ENCODE peak calls at places on chromosomes 12 and 14, in eight cellular contexts. One of them, this sample, is unnamed.

GRCh38 chr14:99454246-99454645 is 26.4 kb downstream of the SETD3 start:
- DNase-seq in sigmoid colon: no peak
- DNase-seq in uterus: no peak
- DNase-seq in dorsolateral prefrontal cortex: no peak
- DNase-seq in BE2C: no peak
- DNase-seq in NB4: no peak
- DNase-seq in suprapubic skin: no peak
- DNase-seq in GM23338: no peak
- DNase-seq in this sample: no peak

GRCh38 chr14:24181251-24182077 is 7.2 kb downstream of the IPO4 start:
- DNase-seq in suprapubic skin: no peak
- DNase-seq in GM23338: no peak
- DNase-seq in BE2C: no peak
- DNase-seq in dorsolateral prefrontal cortex: no peak
- DNase-seq in NB4: no peak
- DNase-seq in sigmoid colon: no peak
- DNase-seq in uterus: no peak
- DNase-seq in this sample: no peak

GRCh38 chr14:103558071-103558882 is 4.2 kb downstream of the BAG5 start:
- DNase-seq in GM23338: no peak
- DNase-seq in dorsolateral prefrontal cortex: no peak
- DNase-seq in suprapubic skin: no peak
- DNase-seq in sigmoid colon: no peak
- DNase-seq in NB4: no peak
- DNase-seq in uterus: peak
- DNase-seq in BE2C: peak
- DNase-seq in this sample: no peak

GRCh38 chr12:3341594-3341993 is 149.4 kb upstream of the PRMT8 start:
- DNase-seq in GM23338: no peak
- DNase-seq in NB4: no peak
- DNase-seq in dorsolateral prefrontal cortex: no peak
- DNase-seq in BE2C: no peak
- DNase-seq in suprapubic skin: no peak
- DNase-seq in uterus: no peak
- DNase-seq in sigmoid colon: no peak
- DNase-seq in this sample: no peak

GRCh38 chr12:1464925-1465324 is 129.5 kb downstream of the FBXL14 start:
- DNase-seq in NB4: no peak
- DNase-seq in sigmoid colon: no peak
- DNase-seq in uterus: no peak
- DNase-seq in suprapubic skin: no peak
- DNase-seq in dorsolateral prefrontal cortex: no peak
- DNase-seq in GM23338: no peak
- DNase-seq in BE2C: no peak
- DNase-seq in this sample: no peak

GRCh38 chr12:45669093-45669492 is 60.4 kb upstream of the ARID2 start:
- DNase-seq in GM23338: no peak
- DNase-seq in suprapubic skin: no peak
- DNase-seq in uterus: no peak
- DNase-seq in dorsolateral prefrontal cortex: no peak
- DNase-seq in BE2C: no peak
- DNase-seq in NB4: peak
- DNase-seq in sigmoid colon: no peak
- DNase-seq in this sample: no peak

GRCh38 chr12:18752280-18752920 is 14.5 kb downstream of the CAPZA3 start:
- DNase-seq in dorsolateral prefrontal cortex: no peak
- DNase-seq in GM23338: peak
- DNase-seq in uterus: peak
- DNase-seq in BE2C: peak
- DNase-seq in NB4: no peak
- DNase-seq in sigmoid colon: no peak
- DNase-seq in suprapubic skin: no peak
- DNase-seq in this sample: no peak

GRCh38 chr12:92068441-92068840 is 77.2 kb downstream of the BTG1 start:
- DNase-seq in NB4: peak
- DNase-seq in dorsolateral prefrontal cortex: no peak
- DNase-seq in suprapubic skin: no peak
- DNase-seq in GM23338: no peak
- DNase-seq in sigmoid colon: no peak
- DNase-seq in BE2C: peak
- DNase-seq in uterus: no peak
- DNase-seq in this sample: no peak

GRCh38 chr14:78875031-78875430 is 704.9 kb downstream of the NRXN3 start:
- DNase-seq in uterus: no peak
- DNase-seq in BE2C: no peak
- DNase-seq in dorsolateral prefrontal cortex: no peak
- DNase-seq in NB4: no peak
- DNase-seq in GM23338: no peak
- DNase-seq in suprapubic skin: no peak
- DNase-seq in sigmoid colon: no peak
- DNase-seq in this sample: no peak

GRCh38 chr12:100573499-100574261 is at the start of gene GAS2L3:
- DNase-seq in GM23338: peak
- DNase-seq in BE2C: peak
- DNase-seq in sigmoid colon: peak
- DNase-seq in suprapubic skin: peak
- DNase-seq in uterus: peak
- DNase-seq in dorsolateral prefrontal cortex: peak
- DNase-seq in NB4: no peak
- DNase-seq in this sample: peak

GRCh38 chr12:70290126-70290525 is 46.9 kb downstream of the CNOT2 start:
- DNase-seq in suprapubic skin: no peak
- DNase-seq in BE2C: no peak
- DNase-seq in uterus: no peak
- DNase-seq in NB4: peak
- DNase-seq in GM23338: peak
- DNase-seq in dorsolateral prefrontal cortex: no peak
- DNase-seq in sigmoid colon: no peak
- DNase-seq in this sample: no peak

GRCh38 chr12:22518998-22519397 is 25.3 kb downstream of the C2CD5 start:
- DNase-seq in NB4: no peak
- DNase-seq in suprapubic skin: no peak
- DNase-seq in dorsolateral prefrontal cortex: no peak
- DNase-seq in BE2C: no peak
- DNase-seq in uterus: no peak
- DNase-seq in GM23338: no peak
- DNase-seq in sigmoid colon: no peak
- DNase-seq in this sample: no peak

GRCh38 chr12:11807453-11807852 is 158.0 kb downstream of the ETV6 start:
- DNase-seq in uterus: no peak
- DNase-seq in dorsolateral prefrontal cortex: no peak
- DNase-seq in BE2C: no peak
- DNase-seq in NB4: no peak
- DNase-seq in GM23338: no peak
- DNase-seq in sigmoid colon: no peak
- DNase-seq in suprapubic skin: no peak
- DNase-seq in this sample: no peak

GRCh38 chr12:47165934-47166333 is 86.2 kb upstream of the AMIGO2 start:
- DNase-seq in BE2C: no peak
- DNase-seq in dorsolateral prefrontal cortex: no peak
- DNase-seq in NB4: no peak
- DNase-seq in GM23338: no peak
- DNase-seq in sigmoid colon: no peak
- DNase-seq in suprapubic skin: no peak
- DNase-seq in uterus: peak
- DNase-seq in this sample: no peak

GRCh38 chr12:100574262-100575074 is 984 bp downstream of the GAS2L3 start:
- DNase-seq in GM23338: peak
- DNase-seq in dorsolateral prefrontal cortex: no peak
- DNase-seq in suprapubic skin: peak
- DNase-seq in BE2C: peak
- DNase-seq in sigmoid colon: no peak
- DNase-seq in NB4: no peak
- DNase-seq in uterus: no peak
- DNase-seq in this sample: no peak

GRCh38 chr14:93005135-93005813 is 82.3 kb downstream of the CHGA start:
- DNase-seq in uterus: no peak
- DNase-seq in sigmoid colon: no peak
- DNase-seq in BE2C: no peak
- DNase-seq in GM23338: no peak
- DNase-seq in suprapubic skin: no peak
- DNase-seq in NB4: no peak
- DNase-seq in dorsolateral prefrontal cortex: no peak
- DNase-seq in this sample: peak

GRCh38 chr12:111692575-111693210 is 6.8 kb downstream of the ACAD10 start:
- DNase-seq in NB4: peak
- DNase-seq in BE2C: peak
- DNase-seq in dorsolateral prefrontal cortex: no peak
- DNase-seq in suprapubic skin: no peak
- DNase-seq in sigmoid colon: no peak
- DNase-seq in GM23338: peak
- DNase-seq in uterus: no peak
- DNase-seq in this sample: no peak

GRCh38 chr14:55600784-55601561 is 21.0 kb downstream of the KTN1 start:
- DNase-seq in suprapubic skin: no peak
- DNase-seq in GM23338: no peak
- DNase-seq in NB4: no peak
- DNase-seq in sigmoid colon: no peak
- DNase-seq in uterus: no peak
- DNase-seq in BE2C: no peak
- DNase-seq in dorsolateral prefrontal cortex: no peak
- DNase-seq in this sample: no peak

GRCh38 chr14:98350213-98350612 is 921.8 kb downstream of the BCL11B start:
- DNase-seq in sigmoid colon: no peak
- DNase-seq in suprapubic skin: no peak
- DNase-seq in NB4: no peak
- DNase-seq in uterus: no peak
- DNase-seq in GM23338: no peak
- DNase-seq in BE2C: no peak
- DNase-seq in dorsolateral prefrontal cortex: no peak
- DNase-seq in this sample: no peak

GRCh38 chr12:98379106-98379505 is 136.3 kb upstream of the TMPO start:
- DNase-seq in BE2C: no peak
- DNase-seq in dorsolateral prefrontal cortex: no peak
- DNase-seq in sigmoid colon: no peak
- DNase-seq in GM23338: no peak
- DNase-seq in NB4: no peak
- DNase-seq in suprapubic skin: no peak
- DNase-seq in uterus: no peak
- DNase-seq in this sample: no peak
- TF ChIP-seq CTCF in BE2C: no peak
- TF ChIP-seq CTCF in dorsolateral prefrontal cortex: no peak
- TF ChIP-seq CTCF in sigmoid colon: no peak
- TF ChIP-seq CTCF in GM23338: peak
- TF ChIP-seq CTCF in NB4: no peak
- TF ChIP-seq CTCF in suprapubic skin: no peak
- TF ChIP-seq CTCF in uterus: no peak
- TF ChIP-seq CTCF in this sample: no peak

GRCh38 chr12:113475451-113476085 is 3.9 kb upstream of the LHX5 start:
- DNase-seq in dorsolateral prefrontal cortex: no peak
- DNase-seq in BE2C: no peak
- DNase-seq in sigmoid colon: no peak
- DNase-seq in suprapubic skin: no peak
- DNase-seq in NB4: no peak
- DNase-seq in uterus: no peak
- DNase-seq in GM23338: peak
- DNase-seq in this sample: no peak
- H3K4me3 ChIP-seq in dorsolateral prefrontal cortex: no peak
- H3K4me3 ChIP-seq in BE2C: no peak
- H3K4me3 ChIP-seq in sigmoid colon: no peak
- H3K4me3 ChIP-seq in suprapubic skin: no peak
- H3K4me3 ChIP-seq in NB4: no peak
- H3K4me3 ChIP-seq in uterus: no peak
- H3K4me3 ChIP-seq in GM23338: peak
- H3K4me3 ChIP-seq in this sample: no peak

DNA sequence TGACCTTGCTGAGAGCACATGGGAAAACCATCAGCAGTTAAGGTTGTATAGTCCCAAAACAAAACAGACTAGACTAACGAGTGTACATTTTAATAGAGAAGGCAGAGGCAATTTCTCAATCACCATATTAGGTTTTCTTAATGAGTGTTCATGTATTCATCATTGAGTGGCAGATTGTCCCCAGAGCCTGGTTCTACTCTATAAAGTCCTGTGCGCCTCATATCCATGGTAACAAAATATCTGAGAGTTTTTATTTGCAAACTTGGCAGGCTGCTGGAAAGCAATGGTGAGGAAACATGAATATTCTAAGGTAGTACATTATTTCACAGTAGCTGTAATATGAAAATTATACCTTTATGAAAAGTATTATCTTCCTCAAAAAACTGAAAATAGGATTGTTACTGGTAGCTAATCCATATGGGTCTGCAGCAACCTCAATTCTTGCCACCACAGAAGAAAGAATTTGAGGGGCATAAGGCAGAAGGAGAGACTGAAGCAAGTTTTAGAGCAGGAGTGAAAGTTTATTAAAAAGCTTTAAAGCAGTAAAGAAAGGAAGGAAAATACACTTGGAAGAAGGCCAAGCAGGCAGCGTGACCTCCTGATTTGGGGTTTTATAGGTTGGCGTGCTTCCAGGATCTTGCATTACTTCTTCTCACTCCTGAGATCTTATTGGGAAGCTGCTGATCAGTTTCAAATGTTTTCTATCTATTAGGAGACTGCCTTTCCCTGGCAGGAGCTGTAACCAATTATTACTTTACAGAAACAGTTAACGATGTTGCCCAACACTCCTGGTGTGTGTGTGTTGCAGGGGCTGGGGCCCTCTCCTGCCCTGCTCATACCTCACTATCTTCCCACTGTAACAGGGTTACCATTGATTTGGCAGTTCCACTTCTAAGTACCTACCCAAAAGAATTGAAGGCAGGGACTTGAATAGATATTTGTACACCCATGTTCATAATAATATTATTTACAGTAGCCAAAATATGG is 154.0 kb upstream of the NUDT4 start:
- DNase-seq in suprapubic skin: no peak
- DNase-seq in BE2C: no peak
- DNase-seq in NB4: peak
- DNase-seq in uterus: no peak
- DNase-seq in sigmoid colon: no peak
- DNase-seq in dorsolateral prefrontal cortex: no peak
- DNase-seq in GM23338: no peak
- DNase-seq in this sample: peak
- TF ChIP-seq CTCF in suprapubic skin: no peak
- TF ChIP-seq CTCF in BE2C: no peak
- TF ChIP-seq CTCF in NB4: no peak
- TF ChIP-seq CTCF in uterus: no peak
- TF ChIP-seq CTCF in sigmoid colon: no peak
- TF ChIP-seq CTCF in dorsolateral prefrontal cortex: no peak
- TF ChIP-seq CTCF in GM23338: no peak
- TF ChIP-seq CTCF in this sample: no peak

DNA sequence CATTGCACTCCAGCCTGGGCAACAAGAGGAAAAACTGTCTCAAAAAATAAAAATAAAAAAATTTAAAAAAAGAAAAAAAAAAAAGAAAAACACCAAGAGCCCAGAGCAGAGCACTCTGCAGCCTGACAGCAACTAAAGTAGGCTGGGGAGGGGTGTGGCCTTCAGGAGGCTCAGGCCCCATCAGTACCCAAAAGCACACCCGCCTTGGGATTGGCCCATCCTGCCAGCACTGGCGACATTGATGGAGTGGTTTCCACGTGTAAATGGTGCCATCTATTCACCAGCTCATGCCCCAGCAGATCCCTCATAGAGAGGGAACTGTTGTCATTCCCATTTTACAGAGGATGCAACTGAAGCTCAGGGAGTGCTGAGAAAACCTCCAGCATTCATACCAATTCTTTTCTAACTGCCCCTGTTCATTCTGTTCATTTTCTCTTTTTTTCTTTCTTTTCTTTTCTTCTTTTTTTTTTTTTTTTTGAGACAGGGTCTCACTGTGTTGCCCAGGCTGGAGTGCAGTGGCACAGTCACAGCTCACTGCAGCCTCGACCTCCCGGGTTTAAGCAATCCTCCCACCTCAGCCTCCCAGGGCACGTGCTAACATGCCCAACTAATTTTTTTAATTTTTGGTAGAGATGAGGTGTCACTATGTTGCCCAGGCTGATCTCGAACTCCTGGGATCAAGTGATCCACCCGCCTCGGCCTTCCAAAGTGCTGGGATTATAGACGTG is 89.3 kb downstream of the IRF2BPL start:
- DNase-seq in sigmoid colon: no peak
- DNase-seq in uterus: no peak
- DNase-seq in BE2C: no peak
- DNase-seq in GM23338: no peak
- DNase-seq in NB4: no peak
- DNase-seq in dorsolateral prefrontal cortex: no peak
- DNase-seq in suprapubic skin: no peak
- DNase-seq in this sample: no peak
- H3K4me3 ChIP-seq in sigmoid colon: no peak
- H3K4me3 ChIP-seq in uterus: no peak
- H3K4me3 ChIP-seq in BE2C: no peak
- H3K4me3 ChIP-seq in GM23338: no peak
- H3K4me3 ChIP-seq in NB4: no peak
- H3K4me3 ChIP-seq in dorsolateral prefrontal cortex: no peak
- H3K4me3 ChIP-seq in suprapubic skin: no peak
- H3K4me3 ChIP-seq in this sample: no peak

This sample was measured in LNCaP clone FGC.